ENCODE peak calls at places on chromosomes 2 and 18, in eight cellular contexts. T, C, N, X, F, J, M and Q are unnamed samples.

GRCh38 chr2:173773076-173773475 is 192.1 kb downstream of the SP3 start:
- DNase-seq in M (no peak), X (no peak), J (no peak), C (no peak), F (no peak), T (no peak), N (no peak), Q (no peak)

GRCh38 chr2:109382236-109382930 is 231.4 kb downstream of the SEPTIN10 start:
- DNase-seq in J (no peak), X (peak; percentile 40), T (no peak), C (peak; percentile 6), M (no peak), F (no peak), N (no peak), Q (no peak)

GRCh38 chr2:236794074-236794473 is 224.4 kb downstream of the ACKR3 start:
- DNase-seq in X (no peak), N (no peak), T (no peak), F (peak; percentile 17), J (no peak), M (no peak), C (no peak), Q (no peak)

GRCh38 chr2:98757904-98758421 is 27.0 kb upstream of the MGAT4A start:
- DNase-seq in X (no peak), F (peak; percentile 82), M (peak; percentile 86), T (peak; percentile 98), J (no peak), C (peak; percentile 71), N (no peak), Q (peak; percentile 93)

GRCh38 chr2:142153601-142154000 is 22.8 kb upstream of the LRP1B start:
- DNase-seq in J (no peak), N (no peak), F (peak; percentile 81), C (no peak), M (no peak), X (no peak), T (no peak), Q (peak; percentile 61)

GRCh38 chr2:47303341-47304148 is 99.4 kb upstream of the MSH2 start:
- DNase-seq in C (no peak), N (no peak), X (no peak), J (no peak), M (no peak), T (no peak), F (peak; percentile 39), Q (no peak)

GRCh38 chr18:74819433-74820059 is 221.9 kb downstream of the ZNF407 start:
- DNase-seq in T (peak; percentile 23), J (peak; percentile 65), C (no peak), N (peak; percentile 37), F (peak; percentile 32), X (no peak), M (peak; percentile 31), Q (no peak)

GRCh38 chr2:227406177-227407031 is 18.7 kb upstream of the SCYGR1 start:
- DNase-seq in X (peak; percentile 78), F (peak; percentile 96), T (peak; percentile 46), N (peak; percentile 96), C (peak; percentile 35), J (peak; percentile 50), M (peak; percentile 56), Q (peak; percentile 97)

GRCh38 chr18:33923980-33924379 is 300.7 kb downstream of the NOL4 start:
- DNase-seq in J (no peak), N (no peak), X (no peak), T (no peak), M (no peak), C (no peak), F (no peak), Q (no peak)

GRCh38 chr2:73830871-73831401 is 2.2 kb downstream of the STAMBP start:
- DNase-seq in F (peak; percentile 78), X (no peak), C (no peak), M (no peak), T (peak; percentile 41), J (no peak), N (no peak), Q (peak; percentile 91)

GRCh38 chr2:109170645-109171044 is 41.6 kb downstream of the SH3RF3 start:
- DNase-seq in T (no peak), C (no peak), X (no peak), N (no peak), M (no peak), F (no peak), J (no peak), Q (no peak)

GRCh38 chr2:215713393-215713792 is 277.5 kb upstream of the FN1 start:
- DNase-seq in M (no peak), N (no peak), X (no peak), J (no peak), F (peak; percentile 96), T (no peak), C (no peak), Q (peak; percentile 80)

GRCh38 chr2:160353166-160353565 is 140.4 kb downstream of the RBMS1 start:
- DNase-seq in F (no peak), M (peak; percentile 14), J (peak; percentile 9), C (no peak), N (no peak), X (no peak), T (peak; percentile 56), Q (no peak)

GRCh38 chr2:231780123-231780908 is 766 bp downstream of the PDE6D start:
- DNase-seq in X (peak; percentile 73), N (peak; percentile 71), T (peak; percentile 69), M (peak; percentile 23), F (peak; percentile 43), J (peak; percentile 12), C (peak; percentile 18), Q (peak; percentile 29)

GRCh38 chr18:49335677-49336076 is 124.8 kb downstream of the DYM start:
- DNase-seq in F (no peak), X (no peak), N (no peak), J (peak; percentile 19), M (no peak), C (no peak), T (peak; percentile 18), Q (no peak)

GRCh38 chr2:63843093-63843492 is 1.4 kb downstream of the UGP2 start:
- DNase-seq in M (no peak), N (no peak), T (no peak), X (no peak), J (no peak), F (no peak), C (no peak), Q (no peak)

GRCh38 chr2:63840081-63840784 is 1.5 kb upstream of the UGP2 start:
- DNase-seq in M (peak; percentile 40), T (peak; percentile 86), J (no peak), C (no peak), N (no peak), X (no peak), F (peak; percentile 43), Q (peak; percentile 25)

GRCh38 chr2:63842149-63843061 is 709 bp downstream of the UGP2 start:
- DNase-seq in F (peak; percentile 88), C (peak; percentile 54), X (peak; percentile 78), M (peak; percentile 28), N (peak; percentile 61), J (no peak), T (peak; percentile 75), Q (peak; percentile 69)

GRCh38 chr2:63841254-63842022 is at the start of gene UGP2:
- DNase-seq in N (peak; percentile 93), X (peak; percentile 97), M (peak; percentile 93), J (peak; percentile 96), C (peak; percentile 92), T (peak; percentile 98), F (peak; percentile 97), Q (peak; percentile 96)

GRCh38 chr2:63840785-63841253 is 877 bp upstream of the UGP2 start:
- DNase-seq in T (peak; percentile 100), M (peak; percentile 99), F (peak; percentile 99), J (peak; percentile 100), C (peak; percentile 99), N (peak; percentile 99), X (peak; percentile 99), Q (peak; percentile 98)
- TF ChIP-seq CTCF in T (no peak), M (peak; percentile 9), F (no peak), J (no peak), C (no peak), N (no peak), X (no peak), Q (no peak)

GRCh38 chr2:69563021-69563420 is 80.5 kb downstream of the AAK1 start:
- DNase-seq in C (no peak), N (no peak), J (no peak), M (no peak), F (no peak), X (no peak), T (no peak), Q (no peak)
- H3K4me3 ChIP-seq in C (no peak overlapping the region), N (no peak overlapping the region), J (no peak overlapping the region), M (no peak overlapping the region), F (no peak overlapping the region), X (no peak overlapping the region), T (no peak overlapping the region), Q (no peak overlapping the region)

DNA sequence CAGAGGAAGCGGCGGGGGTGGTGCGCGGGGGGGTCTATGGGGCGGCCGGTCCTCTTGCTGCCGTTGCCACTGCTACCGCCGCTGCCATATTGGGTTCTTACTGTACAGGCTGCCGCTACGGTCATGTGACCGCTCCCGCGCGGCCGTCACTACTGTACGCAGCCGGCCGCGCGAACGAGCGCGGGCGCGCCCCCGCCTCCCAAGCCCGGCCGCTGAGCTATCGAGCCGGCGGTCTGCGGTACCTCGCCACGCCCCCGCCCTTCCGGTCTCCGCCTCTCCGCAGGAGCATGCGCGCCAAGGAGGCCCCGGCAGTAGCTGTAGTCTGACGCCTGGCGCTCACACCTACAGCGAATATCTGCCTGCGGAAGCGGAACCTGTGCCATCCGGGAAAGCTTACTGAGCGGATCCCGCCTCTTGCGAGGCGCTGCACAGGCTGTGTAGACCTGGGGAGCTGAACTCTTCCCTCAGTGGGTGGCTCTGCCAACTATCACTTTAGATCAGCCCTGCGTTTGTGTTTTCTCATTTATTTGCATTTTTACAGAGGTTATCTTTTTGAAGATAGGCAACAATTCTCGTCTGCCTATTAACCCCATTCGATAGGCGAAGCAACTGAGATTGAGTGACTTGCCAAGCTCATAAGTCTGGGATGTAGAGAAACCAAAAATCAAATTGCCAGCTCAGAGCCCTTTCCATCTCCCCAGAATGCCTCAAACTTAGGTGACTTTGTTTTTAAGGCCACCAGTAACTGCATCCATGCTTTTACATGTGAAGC is at the start of gene ASXL2:
- DNase-seq in N (peak; percentile 99), F (peak; percentile 98), T (peak; percentile 99), J (peak; percentile 99), X (peak; percentile 96), C (peak; percentile 94), M (peak; percentile 99), Q (peak; percentile 98)
- TF ChIP-seq CTCF in N (no peak), F (peak; percentile 16), T (no peak), J (no peak), X (no peak), C (peak; percentile 36), M (no peak), Q (no peak)

GRCh38 chr2:60567919-60568874 is 14.7 kb upstream of the BCL11A start:
- DNase-seq in F (no peak), X (no peak), T (no peak), C (no peak), J (peak; percentile 81), N (peak; percentile 9), M (no peak), Q (no peak)

GRCh38 chr2:60567092-60567491 is 13.6 kb upstream of the BCL11A start:
- DNase-seq in M (no peak), T (no peak), F (no peak), J (no peak), X (no peak), C (no peak), N (no peak), Q (no peak)

GRCh38 chr2:60569680-60570111 is 16.2 kb upstream of the BCL11A start:
- DNase-seq in C (no peak), T (peak; percentile 41), N (peak; percentile 2), F (peak; percentile 10), X (no peak), M (no peak), J (peak; percentile 49), Q (no peak)

GRCh38 chr2:60565472-60565871 is 12.0 kb upstream of the BCL11A start:
- DNase-seq in M (peak; percentile 32), T (peak; percentile 82), F (peak; percentile 63), N (no peak), X (no peak), C (no peak), J (peak; percentile 60), Q (peak; percentile 38)

GRCh38 chr2:60570281-60570680 is 16.8 kb upstream of the BCL11A start:
- DNase-seq in M (no peak), X (no peak), F (no peak), J (peak; percentile 58), C (no peak), N (no peak), T (peak; percentile 23), Q (no peak)
- H3K4me3 ChIP-seq in M (no peak overlapping the region), X (no peak overlapping the region), F (no peak overlapping the region), J (peak overlapping the region; percentile 69), C (no peak overlapping the region), N (no peak overlapping the region), T (peak overlapping the region; percentile 32), Q (no peak overlapping the region)